ENCODE peak calls at places on chromosome 22, in six cellular contexts. P, S, C, X, D and V are unnamed samples.

GRCh38 chr22:32627091-32627490 is 152.5 kb downstream of the FBXO7 start:
- DNase-seq in C (no peak), X (no peak), D (no peak), S (no peak), P (no peak), V (no peak)

GRCh38 chr22:29314537-29315285 is 786 bp downstream of the RASL10A start:
- DNase-seq in X (no peak), P (peak), D (no peak), S (no peak), C (no peak), V (no peak)

GRCh38 chr22:29574762-29575450 is 6.0 kb downstream of the NIPSNAP1 start:
- DNase-seq in D (no peak), S (no peak), P (no peak), C (no peak), X (no peak), V (no peak)

GRCh38 chr22:34800265-34800664 is 265.7 kb upstream of the ISX start:
- DNase-seq in P (no peak), S (peak), D (no peak), C (no peak), X (no peak), V (no peak)

GRCh38 chr22:48256776-48257689 is 1494.6 kb downstream of the TBC1D22A start:
- DNase-seq in P (no peak), D (no peak), X (no peak), C (no peak), S (no peak), V (no peak)

GRCh38 chr22:28497188-28497587 is 182.5 kb downstream of the TTC28 start:
- DNase-seq in X (no peak), P (no peak), C (no peak), S (peak), D (no peak), V (no peak)

GRCh38 chr22:20725987-20726558 is 47.8 kb upstream of the SERPIND1 start:
- DNase-seq in S (no peak), X (no peak), D (no peak), P (no peak), C (no peak), V (no peak)

GRCh38 chr22:41978732-41979131 is 9.5 kb downstream of the SEPTIN3 start:
- DNase-seq in S (no peak), X (no peak), D (no peak), P (no peak), C (no peak), V (no peak)

GRCh38 chr22:41481925-41482318 is 13.0 kb downstream of the ACO2 start:
- DNase-seq in D (no peak), C (no peak), S (no peak), X (no peak), P (no peak), V (no peak)

GRCh38 chr22:31619611-31620300 is 42.3 kb downstream of the PISD start:
- DNase-seq in C (no peak), D (no peak), X (no peak), P (no peak), S (no peak), V (no peak)

GRCh38 chr22:41966607-41967240 is 2.5 kb upstream of the SEPTIN3 start:
- DNase-seq in C (peak), X (no peak), D (peak), P (peak), S (peak), V (no peak)

GRCh38 chr22:38218661-38219331 is 17.0 kb downstream of the MAFF start:
- DNase-seq in C (peak), X (peak), D (no peak), P (peak), S (peak), V (peak)

GRCh38 chr22:21448627-21449416 is 18.4 kb upstream of the TMEM191C start:
- DNase-seq in S (no peak), C (no peak), X (no peak), P (no peak), D (no peak), V (no peak)

GRCh38 chr22:23527971-23528740 is 51.9 kb downstream of the IGLL1 start:
- DNase-seq in C (no peak), X (no peak), D (no peak), P (no peak), S (no peak), V (no peak)

GRCh38 chr22:42190274-42190673 is 59.7 kb upstream of the CYP2D6 start:
- DNase-seq in D (no peak), X (no peak), C (no peak), P (no peak), S (no peak), V (no peak)

GRCh38 chr22:48692734-48693376 is 1134.8 kb downstream of the BRD1 start:
- DNase-seq in P (no peak), C (no peak), D (no peak), X (no peak), S (no peak), V (no peak)

GRCh38 chr22:36166086-36166485 is 5.5 kb upstream of the APOL3 start:
- DNase-seq in S (no peak), D (no peak), P (no peak), C (no peak), X (no peak), V (no peak)

GRCh38 chr22:46089426-46090041 is 60.8 kb upstream of the PPARA start:
- DNase-seq in P (no peak), C (no peak), S (no peak), D (no peak), X (no peak), V (no peak)

GRCh38 chr22:46085831-46086576 is 64.3 kb upstream of the PPARA start:
- DNase-seq in S (no peak), D (peak), C (no peak), X (peak), P (no peak), V (no peak)

GRCh38 chr22:31102441-31103081 is 4.8 kb downstream of the SELENOM start:
- DNase-seq in D (no peak), C (no peak), S (peak), X (peak), P (no peak), V (no peak)

GRCh38 chr22:32413715-32414114 is 1.7 kb upstream of the RTCB start:
- DNase-seq in S (peak), X (no peak), C (no peak), P (peak), D (no peak), V (no peak)

GRCh38 chr22:19717691-19718254 is 3.5 kb downstream of the SEPTIN5 start:
- DNase-seq in S (peak), C (no peak), X (peak), D (peak), P (peak), V (peak)

GRCh38 chr22:37401401-37401859 is 25.8 kb downstream of the ELFN2 start:
- DNase-seq in D (no peak), X (no peak), C (no peak), S (peak), P (no peak), V (no peak)

GRCh38 chr22:46547179-46547882 is 9.9 kb upstream of the CELSR1 start:
- DNase-seq in D (no peak), C (peak), S (peak), X (no peak), P (no peak), V (peak)

GRCh38 chr22:44878483-44879300 is 126.3 kb downstream of the ARHGAP8 start:
- DNase-seq in S (no peak), D (no peak), C (no peak), X (no peak), P (no peak), V (no peak)

GRCh38 chr22:39597236-39597869 is 26.8 kb downstream of the CACNA1I start:
- DNase-seq in P (no peak), X (no peak), S (no peak), C (no peak), D (no peak), V (no peak)

GRCh38 chr22:39600491-39601179 is 30.1 kb downstream of the CACNA1I start:
- DNase-seq in D (no peak), P (no peak), C (no peak), S (no peak), X (no peak), V (no peak)

GRCh38 chr22:39595622-39596182 is 25.1 kb downstream of the CACNA1I start:
- DNase-seq in D (no peak), X (no peak), P (no peak), C (no peak), S (no peak), V (no peak)

GRCh38 chr22:39596601-39597000 is 26.0 kb downstream of the CACNA1I start:
- DNase-seq in C (no peak), S (no peak), X (no peak), D (no peak), P (no peak), V (no peak)

DNA sequence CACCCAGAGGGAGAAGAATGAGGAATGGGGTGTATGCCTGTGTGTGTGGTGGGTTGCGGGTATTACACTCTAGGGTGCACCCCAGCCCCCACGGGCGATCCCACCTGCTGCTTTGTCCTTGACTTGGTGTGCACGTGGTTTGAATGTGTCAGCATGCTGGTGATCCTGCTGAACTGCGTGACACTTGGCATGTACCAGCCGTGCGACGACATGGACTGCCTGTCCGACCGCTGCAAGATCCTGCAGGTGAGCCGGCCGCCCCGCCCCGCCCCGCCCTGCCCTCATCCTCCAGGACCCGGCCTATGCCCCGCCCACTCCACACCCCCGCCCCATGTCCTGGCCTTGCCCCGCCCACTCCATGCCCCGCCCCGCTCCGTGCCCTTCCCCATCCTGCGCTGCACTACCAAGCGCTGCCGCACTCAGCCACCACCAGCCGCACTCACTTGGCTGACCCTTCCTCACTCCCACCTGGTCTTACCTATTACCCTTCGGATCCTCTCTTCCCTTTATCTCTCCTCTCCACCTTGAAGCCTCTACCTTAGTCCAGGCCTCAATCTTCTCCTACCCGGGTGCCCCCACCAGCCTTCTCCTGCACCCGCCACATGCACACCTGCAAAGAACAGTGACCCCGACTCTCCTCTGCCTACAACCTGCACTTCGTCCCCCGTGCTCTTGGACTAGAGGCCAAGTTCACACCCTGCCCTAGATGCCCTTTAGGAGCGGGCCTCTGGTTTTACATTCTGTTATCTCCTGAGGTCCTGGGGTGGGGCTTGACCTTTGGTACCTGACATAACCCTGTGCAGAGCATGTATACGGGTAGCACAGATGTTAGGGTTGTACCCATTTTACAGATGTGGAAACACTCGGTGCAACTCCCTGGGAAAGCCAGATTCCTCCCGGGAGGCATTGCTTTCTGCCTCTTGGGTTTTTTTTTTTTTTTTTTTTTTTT is 27.7 kb downstream of the CACNA1I start:
- DNase-seq in P (peak), X (no peak), S (no peak), C (no peak), D (peak), V (peak)
- TF ChIP-seq CTCF in P (no peak), X (no peak), S (peak), C (peak), D (peak), V (no peak)

DNA sequence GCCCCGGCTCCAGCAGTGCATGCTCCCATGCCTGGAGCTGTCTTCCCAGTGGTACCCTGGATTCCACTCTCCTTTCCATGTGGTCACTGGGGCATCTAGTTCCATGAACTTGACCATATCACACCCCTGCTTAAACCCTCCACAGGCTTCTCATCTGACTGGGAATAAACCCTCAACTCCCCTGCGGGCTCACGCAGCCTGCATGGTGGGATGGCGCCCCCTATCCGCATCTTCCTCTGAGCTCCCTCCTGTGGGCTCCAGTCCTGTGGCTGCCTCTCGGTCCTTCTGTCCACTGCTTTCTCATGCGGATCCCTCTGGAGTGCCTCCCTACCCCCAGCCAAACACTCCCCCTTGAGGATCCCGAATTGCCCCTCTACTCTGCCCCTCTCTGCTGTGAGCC is 41.4 kb upstream of the TTLL12 start:
- DNase-seq in C (no peak), X (no peak), S (peak), D (no peak), P (peak), V (no peak)
- TF ChIP-seq CTCF in C (peak), X (no peak), S (peak), D (no peak), P (no peak), V (no peak)

DNA sequence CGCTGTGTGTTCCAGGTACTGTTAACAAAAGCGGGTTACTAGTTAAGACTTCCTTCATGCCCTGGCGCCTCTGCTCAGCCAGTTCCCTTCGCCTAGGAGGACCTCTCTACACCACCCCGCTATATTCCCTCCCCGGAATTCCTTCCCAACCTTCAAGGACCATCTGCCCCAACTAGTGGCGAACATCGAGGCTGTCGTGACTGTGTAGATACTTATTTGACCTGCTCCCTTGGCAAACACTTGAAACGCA is 450 bp upstream of the BCL2L13 start:
- DNase-seq in S (no peak), X (no peak), D (peak), C (peak), P (peak), V (no peak)
- TF ChIP-seq CTCF in S (peak), X (no peak), D (no peak), C (no peak), P (no peak), V (no peak)

GRCh38 chr22:50329236-50329635 is 2.4 kb upstream of the DENND6B start:
- DNase-seq in P (no peak), S (no peak), D (no peak), X (no peak), C (peak), V (no peak)

GRCh38 chr22:50326225-50326958 is 420 bp downstream of the DENND6B start:
- DNase-seq in S (no peak), X (no peak), C (no peak), P (no peak), D (no peak), V (no peak)

GRCh38 chr22:50325444-50326224 is 1.2 kb downstream of the DENND6B start:
- DNase-seq in X (no peak), C (no peak), P (peak), D (no peak), S (no peak), V (no peak)

GRCh38 chr22:50327711-50328019 is 853 bp upstream of the DENND6B start:
- DNase-seq in P (no peak), C (no peak), X (no peak), D (no peak), S (no peak), V (no peak)

DNA sequence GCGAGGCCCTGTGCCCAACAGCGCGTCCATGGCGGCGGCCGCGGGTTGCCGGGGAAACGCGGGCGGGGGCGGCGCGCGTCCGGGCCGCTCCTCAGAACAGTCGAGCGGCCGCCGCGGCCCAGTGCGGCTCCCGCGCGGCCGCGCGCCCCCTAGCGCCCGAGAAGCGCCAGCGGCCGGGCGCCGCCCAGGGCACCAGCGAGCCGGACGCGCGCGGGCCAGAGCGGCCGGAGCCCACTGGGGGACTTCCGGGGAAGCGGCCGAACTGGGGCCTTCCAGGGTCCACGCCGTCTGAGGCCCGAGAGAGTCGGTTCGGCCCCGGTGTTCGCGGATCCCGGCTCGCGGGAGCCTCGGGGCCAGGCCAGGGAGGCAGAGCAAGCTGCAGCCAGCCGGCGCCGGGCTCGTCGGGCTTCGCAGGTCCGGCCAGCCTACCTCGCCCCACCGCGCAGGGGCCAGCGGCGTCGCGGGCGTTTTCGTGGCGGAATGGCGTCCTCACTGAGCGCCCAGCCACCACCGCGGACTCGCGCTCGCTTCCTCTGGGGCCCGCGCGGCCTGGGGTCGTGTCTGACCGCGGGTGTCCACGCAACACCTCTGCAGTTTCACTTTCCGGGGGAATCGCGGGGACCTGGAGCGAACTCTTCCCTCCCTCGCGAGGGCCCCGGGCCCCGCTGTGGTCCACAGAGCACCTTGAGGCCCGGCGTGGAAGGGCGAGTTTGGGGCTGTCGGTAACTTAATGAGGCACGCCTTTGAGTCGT is at the start of gene DENND6B:
- DNase-seq in D (peak), X (no peak), P (peak), S (peak), C (no peak), V (peak)
- TF ChIP-seq CTCF in D (peak), X (no peak), P (peak), S (no peak), C (no peak), V (peak)